ENCODE peak calls at places on chromosomes 6 and 20, in seven cellular contexts. One of them, this sample, is unnamed. For H3K27me3, the result is how much of the 10 kb centered on the place peaks cover.

GRCh38 chr6:157120523-157121232 is 202.6 kb downstream of the TMEM242 start:
- DNase-seq in dorsolateral prefrontal cortex: no peak
- DNase-seq in fibroblast of lung: no peak
- DNase-seq in brain microvascular endothelial cell: no peak
- DNase-seq in ovary: no peak
- DNase-seq in lower lobe of right lung: no peak
- DNase-seq in H9: no peak
- DNase-seq in this sample: no peak

GRCh38 chr20:4011226-4011975 is 4.0 kb downstream of the RNF24 start:
- DNase-seq in dorsolateral prefrontal cortex: no peak
- DNase-seq in fibroblast of lung: no peak
- DNase-seq in brain microvascular endothelial cell: no peak
- DNase-seq in ovary: no peak
- DNase-seq in lower lobe of right lung: no peak
- DNase-seq in H9: no peak
- DNase-seq in this sample: no peak

GRCh38 chr6:169319561-169319960 is 65.9 kb upstream of the THBS2 start:
- DNase-seq in dorsolateral prefrontal cortex: no peak
- DNase-seq in fibroblast of lung: peak
- DNase-seq in brain microvascular endothelial cell: no peak
- DNase-seq in ovary: peak
- DNase-seq in lower lobe of right lung: no peak
- DNase-seq in H9: no peak
- DNase-seq in this sample: no peak

GRCh38 chr20:45630366-45630765 is 718 bp downstream of the WFDC9 start:
- DNase-seq in dorsolateral prefrontal cortex: no peak
- DNase-seq in fibroblast of lung: no peak
- DNase-seq in brain microvascular endothelial cell: no peak
- DNase-seq in ovary: no peak
- DNase-seq in lower lobe of right lung: no peak
- DNase-seq in H9: no peak
- DNase-seq in this sample: no peak

GRCh38 chr20:38153011-38153329 is 12.1 kb downstream of the TGM2 start:
- DNase-seq in dorsolateral prefrontal cortex: no peak
- DNase-seq in fibroblast of lung: no peak
- DNase-seq in brain microvascular endothelial cell: peak
- DNase-seq in ovary: no peak
- DNase-seq in lower lobe of right lung: no peak
- DNase-seq in H9: no peak
- DNase-seq in this sample: peak

GRCh38 chr6:166257911-166258318 is 50.3 kb downstream of the PRR18 start:
- DNase-seq in dorsolateral prefrontal cortex: no peak
- DNase-seq in fibroblast of lung: no peak
- DNase-seq in brain microvascular endothelial cell: no peak
- DNase-seq in ovary: no peak
- DNase-seq in lower lobe of right lung: no peak
- DNase-seq in H9: no peak
- DNase-seq in this sample: no peak

GRCh38 chr6:6717953-6718352 is 129.4 kb downstream of the LY86 start:
- DNase-seq in dorsolateral prefrontal cortex: no peak
- DNase-seq in fibroblast of lung: peak
- DNase-seq in brain microvascular endothelial cell: no peak
- DNase-seq in ovary: no peak
- DNase-seq in lower lobe of right lung: no peak
- DNase-seq in H9: no peak
- DNase-seq in this sample: no peak

GRCh38 chr6:94487371-94487770 is 1068.0 kb upstream of the EPHA7 start:
- DNase-seq in dorsolateral prefrontal cortex: no peak
- DNase-seq in fibroblast of lung: no peak
- DNase-seq in brain microvascular endothelial cell: no peak
- DNase-seq in ovary: no peak
- DNase-seq in lower lobe of right lung: no peak
- DNase-seq in H9: no peak
- DNase-seq in this sample: no peak

GRCh38 chr6:52504778-52505127 is 72.1 kb downstream of the TRAM2 start:
- DNase-seq in dorsolateral prefrontal cortex: no peak
- DNase-seq in fibroblast of lung: no peak
- DNase-seq in brain microvascular endothelial cell: no peak
- DNase-seq in ovary: no peak
- DNase-seq in lower lobe of right lung: no peak
- DNase-seq in H9: no peak
- DNase-seq in this sample: no peak

GRCh38 chr6:108524528-108525218 is 36.0 kb upstream of the FOXO3 start:
- DNase-seq in dorsolateral prefrontal cortex: no peak
- DNase-seq in fibroblast of lung: no peak
- DNase-seq in brain microvascular endothelial cell: peak
- DNase-seq in ovary: no peak
- DNase-seq in lower lobe of right lung: no peak
- DNase-seq in H9: no peak
- DNase-seq in this sample: no peak

GRCh38 chr6:19410477-19410876 is 426.7 kb upstream of the ID4 start:
- DNase-seq in dorsolateral prefrontal cortex: no peak
- DNase-seq in fibroblast of lung: peak
- DNase-seq in brain microvascular endothelial cell: peak
- DNase-seq in ovary: no peak
- DNase-seq in lower lobe of right lung: no peak
- DNase-seq in H9: no peak
- DNase-seq in this sample: no peak

GRCh38 chr6:31907158-31907813 is 5.4 kb upstream of the ZBTB12 start:
- DNase-seq in dorsolateral prefrontal cortex: no peak
- DNase-seq in fibroblast of lung: peak
- DNase-seq in brain microvascular endothelial cell: peak
- DNase-seq in ovary: no peak
- DNase-seq in lower lobe of right lung: no peak
- DNase-seq in H9: no peak
- DNase-seq in this sample: no peak

GRCh38 chr6:167948716-167949115 is 48.8 kb upstream of the KIF25 start:
- DNase-seq in dorsolateral prefrontal cortex: no peak
- DNase-seq in fibroblast of lung: no peak
- DNase-seq in brain microvascular endothelial cell: no peak
- DNase-seq in ovary: no peak
- DNase-seq in lower lobe of right lung: no peak
- DNase-seq in H9: no peak
- DNase-seq in this sample: no peak

DNA sequence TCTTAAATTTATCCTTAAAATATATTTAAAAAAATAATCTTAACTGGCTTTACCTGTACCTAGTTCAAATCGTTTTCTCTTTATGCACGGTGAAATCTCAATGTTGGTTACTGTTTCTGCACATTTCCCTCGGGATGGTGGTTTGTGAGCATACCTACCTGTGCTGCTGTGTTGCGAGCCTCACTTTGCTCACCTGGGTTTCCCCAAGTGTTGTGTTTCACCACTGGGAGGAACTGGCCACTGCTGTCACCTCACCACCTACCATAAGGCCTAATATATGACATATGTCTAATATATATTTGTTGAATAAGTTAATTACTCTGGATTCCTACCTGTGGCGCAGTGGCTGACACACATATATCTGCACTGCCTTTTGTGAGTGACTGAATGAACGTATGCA is 493.5 kb upstream of the FLRT3 start:
- DNase-seq in dorsolateral prefrontal cortex: no peak
- DNase-seq in fibroblast of lung: no peak
- DNase-seq in brain microvascular endothelial cell: no peak
- DNase-seq in ovary: no peak
- DNase-seq in lower lobe of right lung: no peak
- DNase-seq in H9: no peak
- DNase-seq in this sample: no peak
- TF ChIP-seq CTCF in dorsolateral prefrontal cortex: no peak
- TF ChIP-seq CTCF in fibroblast of lung: no peak
- TF ChIP-seq CTCF in brain microvascular endothelial cell: no peak
- TF ChIP-seq CTCF in ovary: no peak
- TF ChIP-seq CTCF in lower lobe of right lung: no peak
- TF ChIP-seq CTCF in H9: no peak
- TF ChIP-seq CTCF in this sample: no peak

GRCh38 chr6:10411131-10411914 is 3.6 kb downstream of the TFAP2A start:
- DNase-seq in dorsolateral prefrontal cortex: no peak
- DNase-seq in fibroblast of lung: no peak
- DNase-seq in brain microvascular endothelial cell: no peak
- DNase-seq in ovary: no peak
- DNase-seq in lower lobe of right lung: no peak
- DNase-seq in H9: peak
- DNase-seq in this sample: no peak
- H3K27me3 ChIP-seq in dorsolateral prefrontal cortex: half or more
- H3K27me3 ChIP-seq in fibroblast of lung: half or more
- H3K27me3 ChIP-seq in brain microvascular endothelial cell: half or more
- H3K27me3 ChIP-seq in ovary: under half
- H3K27me3 ChIP-seq in lower lobe of right lung: half or more
- H3K27me3 ChIP-seq in H9: half or more
- H3K27me3 ChIP-seq in this sample: half or more

GRCh38 chr6:131383421-131384411 is 189.3 kb upstream of the ARG1 start:
- DNase-seq in dorsolateral prefrontal cortex: no peak
- DNase-seq in fibroblast of lung: no peak
- DNase-seq in brain microvascular endothelial cell: no peak
- DNase-seq in ovary: no peak
- DNase-seq in lower lobe of right lung: no peak
- DNase-seq in H9: peak
- DNase-seq in this sample: no peak
- H3K27ac ChIP-seq in dorsolateral prefrontal cortex: peak
- H3K27ac ChIP-seq in fibroblast of lung: no peak
- H3K27ac ChIP-seq in brain microvascular endothelial cell: no peak
- H3K27ac ChIP-seq in ovary: no peak
- H3K27ac ChIP-seq in lower lobe of right lung: no peak
- H3K27ac ChIP-seq in H9: no peak
- H3K27ac ChIP-seq in this sample: no peak

GRCh38 chr6:158796353-158796752 is 22.8 kb downstream of the EZR start:
- DNase-seq in dorsolateral prefrontal cortex: no peak
- DNase-seq in fibroblast of lung: no peak
- DNase-seq in brain microvascular endothelial cell: no peak
- DNase-seq in ovary: no peak
- DNase-seq in lower lobe of right lung: no peak
- DNase-seq in H9: no peak
- DNase-seq in this sample: no peak

GRCh38 chr6:158801655-158802294 is 17.4 kb downstream of the EZR start:
- DNase-seq in dorsolateral prefrontal cortex: no peak
- DNase-seq in fibroblast of lung: no peak
- DNase-seq in brain microvascular endothelial cell: no peak
- DNase-seq in ovary: no peak
- DNase-seq in lower lobe of right lung: no peak
- DNase-seq in H9: no peak
- DNase-seq in this sample: peak

GRCh38 chr6:158798311-158798710 is 20.9 kb downstream of the EZR start:
- DNase-seq in dorsolateral prefrontal cortex: no peak
- DNase-seq in fibroblast of lung: no peak
- DNase-seq in brain microvascular endothelial cell: no peak
- DNase-seq in ovary: no peak
- DNase-seq in lower lobe of right lung: no peak
- DNase-seq in H9: no peak
- DNase-seq in this sample: no peak

GRCh38 chr6:158797331-158798202 is 21.6 kb downstream of the EZR start:
- DNase-seq in dorsolateral prefrontal cortex: no peak
- DNase-seq in fibroblast of lung: peak
- DNase-seq in brain microvascular endothelial cell: peak
- DNase-seq in ovary: no peak
- DNase-seq in lower lobe of right lung: no peak
- DNase-seq in H9: no peak
- DNase-seq in this sample: no peak

DNA sequence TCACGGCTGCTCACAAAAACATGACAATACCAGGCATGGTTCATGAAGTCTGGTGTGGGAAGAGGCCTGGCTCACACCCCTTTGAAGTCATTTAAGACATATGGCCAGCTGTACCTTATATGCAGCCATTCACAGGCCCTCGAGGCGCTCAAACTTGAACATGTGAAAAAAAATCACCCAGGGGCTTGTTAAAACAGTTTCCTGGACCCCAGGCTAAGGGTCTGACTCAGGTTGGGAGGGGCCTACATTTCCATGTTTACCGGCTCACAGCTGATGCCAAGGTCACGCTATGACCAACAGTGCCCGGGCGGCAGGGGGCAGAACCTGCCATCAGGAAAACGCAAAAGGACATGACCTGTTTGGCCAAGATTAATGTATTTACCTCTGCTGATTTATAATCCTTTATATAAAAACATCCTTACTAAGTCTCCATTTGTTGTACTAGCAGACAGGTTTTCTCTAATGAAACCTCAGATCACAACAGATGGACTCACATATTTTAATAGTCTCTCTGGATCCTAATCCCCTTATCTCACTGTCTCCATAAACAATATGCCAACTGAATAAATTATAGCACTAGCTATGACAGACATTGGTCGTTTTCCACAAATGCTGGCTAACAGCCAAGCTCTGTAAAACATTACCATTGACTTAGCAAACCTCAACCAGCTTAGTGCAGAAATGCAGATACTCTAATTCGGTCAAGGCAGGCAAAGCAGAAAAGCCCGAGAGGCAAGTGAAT is 19.9 kb downstream of the EZR start:
- DNase-seq in dorsolateral prefrontal cortex: no peak
- DNase-seq in fibroblast of lung: peak
- DNase-seq in brain microvascular endothelial cell: peak
- DNase-seq in ovary: peak
- DNase-seq in lower lobe of right lung: no peak
- DNase-seq in H9: no peak
- DNase-seq in this sample: no peak
- TF ChIP-seq CTCF in dorsolateral prefrontal cortex: no peak
- TF ChIP-seq CTCF in fibroblast of lung: no peak
- TF ChIP-seq CTCF in brain microvascular endothelial cell: peak
- TF ChIP-seq CTCF in ovary: no peak
- TF ChIP-seq CTCF in lower lobe of right lung: no peak
- TF ChIP-seq CTCF in H9: no peak
- TF ChIP-seq CTCF in this sample: no peak

DNA sequence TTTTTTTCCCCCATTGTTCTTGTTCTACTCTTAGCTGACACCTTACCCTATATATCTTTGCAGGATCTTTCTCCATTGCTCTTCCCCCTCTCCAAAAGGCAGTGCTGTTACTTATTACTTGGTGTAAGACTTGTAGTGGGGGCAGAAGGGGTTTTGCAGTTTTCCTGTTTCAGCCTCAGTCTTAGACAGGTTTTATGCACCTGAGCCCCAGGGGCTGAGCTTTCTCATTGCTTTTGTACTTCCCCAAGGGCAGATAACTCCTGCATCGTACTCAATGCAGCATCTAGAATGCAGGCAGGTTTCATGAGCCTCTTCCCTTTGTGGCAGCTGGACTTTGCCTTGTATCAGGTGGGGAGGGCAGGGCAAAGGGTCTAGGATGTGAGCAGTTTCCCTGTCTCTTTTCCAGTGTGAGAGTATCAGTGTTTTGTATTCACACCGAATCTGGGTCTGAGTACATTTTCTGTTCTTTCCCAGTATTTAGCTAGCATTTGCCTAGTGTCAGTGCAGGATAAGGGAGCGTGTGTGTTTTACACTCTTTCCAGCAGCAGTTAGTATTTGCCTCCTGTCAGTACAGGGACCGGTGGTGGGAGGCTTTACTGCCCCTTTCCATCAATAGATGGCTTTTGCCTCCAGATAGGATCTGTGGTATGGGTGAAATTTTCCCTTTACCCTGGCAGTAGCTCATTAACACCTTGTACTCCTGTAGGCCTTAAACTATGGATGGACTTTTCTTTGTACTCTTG is 19.6 kb downstream of the CYB5R4 start:
- DNase-seq in dorsolateral prefrontal cortex: no peak
- DNase-seq in fibroblast of lung: no peak
- DNase-seq in brain microvascular endothelial cell: no peak
- DNase-seq in ovary: no peak
- DNase-seq in lower lobe of right lung: no peak
- DNase-seq in H9: no peak
- DNase-seq in this sample: no peak
- H3K27me3 ChIP-seq in dorsolateral prefrontal cortex: under half
- H3K27me3 ChIP-seq in fibroblast of lung: under half
- H3K27me3 ChIP-seq in brain microvascular endothelial cell: under half
- H3K27me3 ChIP-seq in ovary: under half
- H3K27me3 ChIP-seq in lower lobe of right lung: under half
- H3K27me3 ChIP-seq in H9: under half
- H3K27me3 ChIP-seq in this sample: under half

GRCh38 chr6:23477576-23477975 is 648.4 kb upstream of the NRSN1 start:
- DNase-seq in dorsolateral prefrontal cortex: no peak
- DNase-seq in fibroblast of lung: peak
- DNase-seq in brain microvascular endothelial cell: no peak
- DNase-seq in ovary: no peak
- DNase-seq in lower lobe of right lung: no peak
- DNase-seq in H9: no peak
- DNase-seq in this sample: no peak
- H3K27ac ChIP-seq in dorsolateral prefrontal cortex: no peak
- H3K27ac ChIP-seq in fibroblast of lung: no peak
- H3K27ac ChIP-seq in brain microvascular endothelial cell: no peak
- H3K27ac ChIP-seq in ovary: no peak
- H3K27ac ChIP-seq in lower lobe of right lung: no peak
- H3K27ac ChIP-seq in H9: no peak
- H3K27ac ChIP-seq in this sample: no peak

This sample was measured in right atrium auricular region.